ENCODE peak calls at places on chromosomes 7 and 10, in nine cellular contexts. One of them, this sample, is unnamed.

GRCh38 chr7:23373151-23374004 is 74.2 kb downstream of the MALSU1 start:
- DNase-seq in HCT116: no peak
- DNase-seq in IMR-90: peak
- DNase-seq in suprapubic skin: no peak
- DNase-seq in GM12878: peak
- DNase-seq in A549: no peak
- DNase-seq in ovary: no peak
- DNase-seq in stomach: no peak
- DNase-seq in sigmoid colon: no peak
- DNase-seq in this sample: no peak

GRCh38 chr10:52031771-52032170 is 282.3 kb upstream of the DKK1 start:
- DNase-seq in ovary: no peak
- DNase-seq in suprapubic skin: no peak
- DNase-seq in sigmoid colon: no peak
- DNase-seq in A549: no peak
- DNase-seq in HCT116: no peak
- DNase-seq in GM12878: no peak
- DNase-seq in stomach: no peak
- DNase-seq in IMR-90: peak
- DNase-seq in this sample: no peak

GRCh38 chr10:128527730-128528129 is 401.5 kb upstream of the MKI67 start:
- DNase-seq in suprapubic skin: no peak
- DNase-seq in sigmoid colon: no peak
- DNase-seq in IMR-90: no peak
- DNase-seq in A549: no peak
- DNase-seq in stomach: no peak
- DNase-seq in ovary: no peak
- DNase-seq in GM12878: no peak
- DNase-seq in HCT116: no peak
- DNase-seq in this sample: no peak

GRCh38 chr7:93178213-93178612 is 30.0 kb upstream of the SAMD9L start:
- DNase-seq in sigmoid colon: no peak
- DNase-seq in suprapubic skin: no peak
- DNase-seq in A549: peak
- DNase-seq in GM12878: no peak
- DNase-seq in stomach: no peak
- DNase-seq in HCT116: no peak
- DNase-seq in ovary: no peak
- DNase-seq in IMR-90: peak
- DNase-seq in this sample: no peak

GRCh38 chr7:2928613-2929311 is 84.7 kb upstream of the GNA12 start:
- DNase-seq in stomach: no peak
- DNase-seq in suprapubic skin: peak
- DNase-seq in IMR-90: no peak
- DNase-seq in GM12878: no peak
- DNase-seq in HCT116: no peak
- DNase-seq in A549: no peak
- DNase-seq in sigmoid colon: peak
- DNase-seq in ovary: peak
- DNase-seq in this sample: peak

GRCh38 chr7:6160191-6160623 is 112.2 kb downstream of the CYTH3 start:
- DNase-seq in stomach: peak
- DNase-seq in HCT116: no peak
- DNase-seq in sigmoid colon: peak
- DNase-seq in IMR-90: peak
- DNase-seq in A549: peak
- DNase-seq in GM12878: no peak
- DNase-seq in suprapubic skin: no peak
- DNase-seq in ovary: peak
- DNase-seq in this sample: peak

GRCh38 chr10:105468769-105469168 is 827.7 kb downstream of the SORCS3 start:
- DNase-seq in sigmoid colon: no peak
- DNase-seq in suprapubic skin: no peak
- DNase-seq in ovary: no peak
- DNase-seq in stomach: no peak
- DNase-seq in GM12878: no peak
- DNase-seq in HCT116: no peak
- DNase-seq in IMR-90: no peak
- DNase-seq in A549: no peak
- DNase-seq in this sample: no peak

GRCh38 chr7:26993816-26994810 is 101.7 kb downstream of the HOXA1 start:
- DNase-seq in suprapubic skin: no peak
- DNase-seq in IMR-90: peak
- DNase-seq in A549: no peak
- DNase-seq in stomach: no peak
- DNase-seq in HCT116: no peak
- DNase-seq in sigmoid colon: no peak
- DNase-seq in ovary: no peak
- DNase-seq in GM12878: no peak
- DNase-seq in this sample: no peak

GRCh38 chr7:51242007-51242691 is 74.5 kb downstream of the COBL start:
- DNase-seq in sigmoid colon: no peak
- DNase-seq in ovary: no peak
- DNase-seq in stomach: no peak
- DNase-seq in suprapubic skin: no peak
- DNase-seq in A549: peak
- DNase-seq in HCT116: no peak
- DNase-seq in GM12878: no peak
- DNase-seq in IMR-90: no peak
- DNase-seq in this sample: no peak

GRCh38 chr10:32951111-32951510 is 6.9 kb downstream of the ITGB1 start:
- DNase-seq in stomach: no peak
- DNase-seq in HCT116: no peak
- DNase-seq in GM12878: no peak
- DNase-seq in ovary: no peak
- DNase-seq in A549: peak
- DNase-seq in suprapubic skin: no peak
- DNase-seq in IMR-90: no peak
- DNase-seq in sigmoid colon: no peak
- DNase-seq in this sample: no peak

GRCh38 chr10:20473361-20473760 is 423.8 kb downstream of the NEBL start:
- DNase-seq in ovary: no peak
- DNase-seq in A549: no peak
- DNase-seq in sigmoid colon: no peak
- DNase-seq in IMR-90: peak
- DNase-seq in suprapubic skin: no peak
- DNase-seq in stomach: no peak
- DNase-seq in HCT116: no peak
- DNase-seq in GM12878: no peak
- DNase-seq in this sample: no peak

GRCh38 chr10:129718548-129719414 is 245.3 kb downstream of the EBF3 start:
- DNase-seq in sigmoid colon: peak
- DNase-seq in IMR-90: no peak
- DNase-seq in A549: no peak
- DNase-seq in stomach: no peak
- DNase-seq in ovary: no peak
- DNase-seq in HCT116: no peak
- DNase-seq in GM12878: no peak
- DNase-seq in suprapubic skin: no peak
- DNase-seq in this sample: no peak

GRCh38 chr10:77926566-77927342 is at the start of gene DLG5:
- DNase-seq in stomach: peak
- DNase-seq in IMR-90: peak
- DNase-seq in GM12878: no peak
- DNase-seq in HCT116: no peak
- DNase-seq in sigmoid colon: peak
- DNase-seq in suprapubic skin: peak
- DNase-seq in A549: peak
- DNase-seq in ovary: peak
- DNase-seq in this sample: peak

GRCh38 chr10:13971586-13972475 is 358.9 kb downstream of the FRMD4A start:
- DNase-seq in HCT116: no peak
- DNase-seq in GM12878: no peak
- DNase-seq in suprapubic skin: no peak
- DNase-seq in A549: no peak
- DNase-seq in sigmoid colon: no peak
- DNase-seq in stomach: no peak
- DNase-seq in IMR-90: peak
- DNase-seq in ovary: no peak
- DNase-seq in this sample: no peak

GRCh38 chr7:391411-391951 is 101.5 kb downstream of the FOXL3 start:
- DNase-seq in A549: no peak
- DNase-seq in ovary: no peak
- DNase-seq in IMR-90: no peak
- DNase-seq in stomach: peak
- DNase-seq in sigmoid colon: no peak
- DNase-seq in GM12878: no peak
- DNase-seq in HCT116: no peak
- DNase-seq in suprapubic skin: peak
- DNase-seq in this sample: no peak

GRCh38 chr7:36871863-36872262 is 147.6 kb upstream of the AOAH start:
- DNase-seq in stomach: no peak
- DNase-seq in HCT116: peak
- DNase-seq in IMR-90: peak
- DNase-seq in GM12878: no peak
- DNase-seq in suprapubic skin: no peak
- DNase-seq in sigmoid colon: no peak
- DNase-seq in ovary: no peak
- DNase-seq in A549: no peak
- DNase-seq in this sample: no peak

GRCh38 chr10:17659328-17659727 is 15.4 kb downstream of the STAM start:
- DNase-seq in sigmoid colon: no peak
- DNase-seq in stomach: no peak
- DNase-seq in suprapubic skin: no peak
- DNase-seq in ovary: no peak
- DNase-seq in HCT116: no peak
- DNase-seq in A549: no peak
- DNase-seq in IMR-90: no peak
- DNase-seq in GM12878: no peak
- DNase-seq in this sample: no peak

GRCh38 chr10:17661510-17661909 is 17.6 kb downstream of the STAM start:
- DNase-seq in sigmoid colon: no peak
- DNase-seq in GM12878: no peak
- DNase-seq in suprapubic skin: no peak
- DNase-seq in IMR-90: no peak
- DNase-seq in ovary: no peak
- DNase-seq in A549: no peak
- DNase-seq in stomach: no peak
- DNase-seq in HCT116: no peak
- DNase-seq in this sample: no peak

GRCh38 chr10:17663450-17663849 is 19.5 kb downstream of the STAM start:
- DNase-seq in GM12878: no peak
- DNase-seq in ovary: no peak
- DNase-seq in IMR-90: no peak
- DNase-seq in A549: no peak
- DNase-seq in sigmoid colon: no peak
- DNase-seq in HCT116: no peak
- DNase-seq in stomach: no peak
- DNase-seq in suprapubic skin: no peak
- DNase-seq in this sample: no peak

GRCh38 chr10:17660921-17661320 is 17.0 kb downstream of the STAM start:
- DNase-seq in stomach: no peak
- DNase-seq in suprapubic skin: no peak
- DNase-seq in sigmoid colon: no peak
- DNase-seq in ovary: no peak
- DNase-seq in A549: no peak
- DNase-seq in IMR-90: no peak
- DNase-seq in HCT116: no peak
- DNase-seq in GM12878: no peak
- DNase-seq in this sample: no peak

DNA sequence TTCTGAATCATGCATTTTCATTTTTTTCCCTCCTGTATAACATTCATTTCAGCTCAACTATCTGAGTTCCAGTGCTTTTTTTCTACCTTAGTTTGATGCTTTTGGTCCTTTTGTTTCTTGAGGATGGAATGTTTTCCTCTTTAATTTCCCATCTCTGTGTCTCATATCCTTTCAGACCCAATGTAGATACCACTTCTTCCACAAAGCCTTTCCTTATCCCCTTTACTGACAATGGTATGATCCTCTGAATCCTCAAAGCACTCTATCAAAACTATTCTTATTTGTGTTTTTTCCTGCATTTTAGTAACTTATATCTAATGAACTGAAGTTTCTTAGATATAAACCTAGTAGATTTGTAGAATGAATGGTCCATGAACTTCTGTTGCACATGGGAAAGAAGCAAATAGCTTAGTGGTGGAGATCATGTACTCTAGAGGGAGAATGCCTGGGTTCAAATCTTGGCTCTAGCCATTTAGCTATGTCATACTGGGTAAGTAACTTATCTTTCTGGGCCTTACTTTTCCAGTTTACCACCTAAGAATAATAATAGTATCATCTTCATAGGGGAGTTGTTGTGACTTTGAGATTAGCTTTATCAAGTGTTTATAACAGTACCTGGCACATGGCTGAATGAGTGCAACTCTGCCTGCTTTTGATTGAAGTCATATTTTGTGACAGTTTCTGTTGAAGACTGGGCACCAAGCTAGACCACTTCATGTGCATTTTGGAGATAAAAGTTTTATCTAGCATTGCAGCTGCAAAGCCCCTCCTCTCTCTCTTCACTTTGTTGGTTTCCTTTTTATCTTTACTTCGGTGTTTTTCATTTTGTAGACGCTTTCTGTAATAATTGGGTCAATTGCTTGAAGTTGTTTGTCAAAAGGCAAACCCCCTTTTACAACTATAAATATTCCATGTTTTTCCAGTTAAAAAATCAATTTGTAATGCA is 18.5 kb downstream of the STAM start:
- DNase-seq in GM12878: no peak
- DNase-seq in A549: no peak
- DNase-seq in ovary: no peak
- DNase-seq in IMR-90: no peak
- DNase-seq in sigmoid colon: no peak
- DNase-seq in HCT116: no peak
- DNase-seq in suprapubic skin: no peak
- DNase-seq in stomach: no peak
- DNase-seq in this sample: no peak
- TF ChIP-seq POLR2A in GM12878: no peak
- TF ChIP-seq POLR2A in A549: no peak
- TF ChIP-seq POLR2A in ovary: no peak
- TF ChIP-seq POLR2A in IMR-90: no peak
- TF ChIP-seq POLR2A in sigmoid colon: no peak
- TF ChIP-seq POLR2A in HCT116: no peak
- TF ChIP-seq POLR2A in suprapubic skin: no peak
- TF ChIP-seq POLR2A in stomach: no peak
- TF ChIP-seq POLR2A in this sample: no peak

GRCh38 chr10:101778781-101779543 is 3.0 kb upstream of the FGF8 start:
- DNase-seq in A549: no peak
- DNase-seq in GM12878: no peak
- DNase-seq in suprapubic skin: peak
- DNase-seq in stomach: peak
- DNase-seq in IMR-90: no peak
- DNase-seq in sigmoid colon: peak
- DNase-seq in ovary: peak
- DNase-seq in HCT116: no peak
- DNase-seq in this sample: no peak
- H3K4me3 ChIP-seq in A549: no peak
- H3K4me3 ChIP-seq in GM12878: peak
- H3K4me3 ChIP-seq in suprapubic skin: peak
- H3K4me3 ChIP-seq in stomach: peak
- H3K4me3 ChIP-seq in IMR-90: no peak
- H3K4me3 ChIP-seq in sigmoid colon: peak
- H3K4me3 ChIP-seq in ovary: peak
- H3K4me3 ChIP-seq in HCT116: no peak
- H3K4me3 ChIP-seq in this sample: peak

GRCh38 chr7:32494946-32495297 is 367 bp upstream of the AVL9 start:
- DNase-seq in suprapubic skin: no peak
- DNase-seq in ovary: no peak
- DNase-seq in A549: no peak
- DNase-seq in stomach: no peak
- DNase-seq in GM12878: no peak
- DNase-seq in IMR-90: no peak
- DNase-seq in sigmoid colon: no peak
- DNase-seq in HCT116: no peak
- DNase-seq in this sample: no peak
- TF ChIP-seq CTCF in suprapubic skin: no peak
- TF ChIP-seq CTCF in ovary: no peak
- TF ChIP-seq CTCF in A549: no peak
- TF ChIP-seq CTCF in stomach: no peak
- TF ChIP-seq CTCF in GM12878: no peak
- TF ChIP-seq CTCF in IMR-90: no peak
- TF ChIP-seq CTCF in sigmoid colon: no peak
- TF ChIP-seq CTCF in HCT116: no peak
- TF ChIP-seq CTCF in this sample: no peak

GRCh38 chr10:3749597-3750351 is 35.2 kb downstream of the KLF6 start:
- DNase-seq in IMR-90: peak
- DNase-seq in HCT116: no peak
- DNase-seq in suprapubic skin: no peak
- DNase-seq in A549: no peak
- DNase-seq in sigmoid colon: peak
- DNase-seq in stomach: no peak
- DNase-seq in ovary: peak
- DNase-seq in GM12878: no peak
- DNase-seq in this sample: no peak
- TF ChIP-seq POLR2A in IMR-90: no peak
- TF ChIP-seq POLR2A in HCT116: no peak
- TF ChIP-seq POLR2A in suprapubic skin: no peak
- TF ChIP-seq POLR2A in A549: no peak
- TF ChIP-seq POLR2A in sigmoid colon: no peak
- TF ChIP-seq POLR2A in stomach: no peak
- TF ChIP-seq POLR2A in ovary: no peak
- TF ChIP-seq POLR2A in GM12878: no peak
- TF ChIP-seq POLR2A in this sample: no peak